ENCODE peak calls at places on chromosomes 13 and 19, in five cellular contexts. One of them, this sample, is unnamed.

GRCh38 chr13:77893066-77893465 is 25.6 kb downstream of the EDNRB start:
- ATAC-seq in upper lobe of left lung: no peak
- ATAC-seq in body of pancreas: no peak
- ATAC-seq in A549: no peak
- ATAC-seq in heart left ventricle: no peak
- ATAC-seq in this sample: no peak

GRCh38 chr19:50679177-50680125 is 30.2 kb downstream of the C19orf81 start:
- ATAC-seq in body of pancreas: peak
- ATAC-seq in A549: peak
- ATAC-seq in upper lobe of left lung: peak
- ATAC-seq in heart left ventricle: peak
- ATAC-seq in this sample: peak

GRCh38 chr19:19170053-19170945 is at the start of gene MEF2B:
- ATAC-seq in A549: peak
- ATAC-seq in body of pancreas: peak
- ATAC-seq in upper lobe of left lung: peak
- ATAC-seq in heart left ventricle: peak
- ATAC-seq in this sample: peak

GRCh38 chr13:89701913-89702312 is 1645.6 kb upstream of the MIR17HG start:
- ATAC-seq in heart left ventricle: no peak
- ATAC-seq in upper lobe of left lung: no peak
- ATAC-seq in A549: no peak
- ATAC-seq in body of pancreas: no peak
- ATAC-seq in this sample: no peak

GRCh38 chr19:4660181-4660791 is 9.9 kb downstream of the MYDGF start:
- ATAC-seq in upper lobe of left lung: peak
- ATAC-seq in body of pancreas: no peak
- ATAC-seq in A549: peak
- ATAC-seq in heart left ventricle: peak
- ATAC-seq in this sample: no peak

GRCh38 chr13:24660023-24660806 is 20.0 kb upstream of the ATP12A start:
- ATAC-seq in A549: no peak
- ATAC-seq in upper lobe of left lung: no peak
- ATAC-seq in heart left ventricle: no peak
- ATAC-seq in body of pancreas: no peak
- ATAC-seq in this sample: no peak

GRCh38 chr13:49253310-49253709 is 5.6 kb downstream of the CDADC1 start:
- ATAC-seq in A549: no peak
- ATAC-seq in upper lobe of left lung: no peak
- ATAC-seq in heart left ventricle: no peak
- ATAC-seq in body of pancreas: no peak
- ATAC-seq in this sample: no peak

GRCh38 chr13:92158335-92158734 is 759.9 kb downstream of the GPC5 start:
- ATAC-seq in upper lobe of left lung: peak
- ATAC-seq in heart left ventricle: no peak
- ATAC-seq in body of pancreas: no peak
- ATAC-seq in A549: no peak
- ATAC-seq in this sample: no peak

GRCh38 chr19:41249707-41250423 is 14.3 kb upstream of the HNRNPUL1 start:
- ATAC-seq in heart left ventricle: no peak
- ATAC-seq in upper lobe of left lung: no peak
- ATAC-seq in body of pancreas: no peak
- ATAC-seq in A549: peak
- ATAC-seq in this sample: no peak

GRCh38 chr13:63044617-63045016 is 1629.0 kb upstream of the PCDH20 start:
- ATAC-seq in upper lobe of left lung: peak
- ATAC-seq in heart left ventricle: no peak
- ATAC-seq in body of pancreas: peak
- ATAC-seq in A549: no peak
- ATAC-seq in this sample: no peak

GRCh38 chr19:42378225-42378929 is 11.7 kb downstream of the CNFN start:
- ATAC-seq in heart left ventricle: no peak
- ATAC-seq in A549: peak
- ATAC-seq in upper lobe of left lung: no peak
- ATAC-seq in body of pancreas: no peak
- ATAC-seq in this sample: no peak

GRCh38 chr19:41273076-41273475 is 8.9 kb downstream of the HNRNPUL1 start:
- ATAC-seq in heart left ventricle: no peak
- ATAC-seq in A549: peak
- ATAC-seq in body of pancreas: no peak
- ATAC-seq in upper lobe of left lung: no peak
- ATAC-seq in this sample: no peak

GRCh38 chr13:48295271-48295670 is 8.3 kb upstream of the RB1 start:
- ATAC-seq in body of pancreas: no peak
- ATAC-seq in A549: no peak
- ATAC-seq in heart left ventricle: no peak
- ATAC-seq in upper lobe of left lung: no peak
- ATAC-seq in this sample: no peak

DNA sequence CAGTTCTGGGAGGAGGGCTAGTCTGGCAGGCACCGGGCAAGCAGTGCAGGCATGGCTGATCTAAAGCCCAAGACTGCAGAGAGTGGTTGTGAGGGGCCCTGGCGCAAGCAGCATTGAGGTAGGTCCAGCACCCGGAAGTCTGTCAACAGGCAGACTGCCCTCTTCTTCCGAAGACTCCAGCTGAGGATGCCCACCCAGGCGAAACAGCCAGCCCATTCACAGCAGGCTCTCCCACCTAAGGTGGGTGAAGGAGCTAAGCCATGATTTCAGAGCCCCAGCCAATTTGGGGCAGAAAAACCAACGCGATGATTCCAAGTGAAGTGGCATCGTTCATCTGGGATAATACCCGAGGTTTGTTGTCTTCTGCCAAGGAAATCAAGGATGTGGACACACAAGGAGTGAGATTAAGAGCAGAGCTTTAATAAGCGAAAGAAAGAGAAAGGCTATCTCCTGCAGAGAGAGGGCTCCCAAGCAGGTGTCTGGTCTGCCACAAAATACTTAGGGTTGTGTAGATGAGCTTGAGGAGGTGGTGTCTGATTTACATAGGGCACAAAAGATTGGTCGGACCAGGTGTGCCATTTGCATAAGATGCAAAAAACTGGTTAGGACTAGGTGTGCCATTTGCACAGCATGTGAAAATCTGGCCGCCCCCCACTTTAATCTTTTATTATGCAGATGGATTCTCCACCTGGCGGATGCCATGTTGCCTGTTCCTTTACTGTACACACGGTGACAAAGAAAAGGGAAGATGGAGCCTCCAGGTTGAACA is 22.6 kb downstream of the FAM124A start:
- ATAC-seq in A549: no peak
- ATAC-seq in heart left ventricle: no peak
- ATAC-seq in body of pancreas: no peak
- ATAC-seq in upper lobe of left lung: no peak
- ATAC-seq in this sample: no peak
- TF ChIP-seq POLR2A in A549: no peak
- TF ChIP-seq POLR2A in heart left ventricle: no peak
- TF ChIP-seq POLR2A in body of pancreas: no peak
- TF ChIP-seq POLR2A in upper lobe of left lung: no peak
- TF ChIP-seq POLR2A in this sample: no peak

GRCh38 chr13:41193919-41194824 is at the start of gene KBTBD7:
- ATAC-seq in A549: peak
- ATAC-seq in upper lobe of left lung: peak
- ATAC-seq in heart left ventricle: peak
- ATAC-seq in body of pancreas: peak
- ATAC-seq in this sample: peak
- TF ChIP-seq POLR2A in A549: peak
- TF ChIP-seq POLR2A in upper lobe of left lung: peak
- TF ChIP-seq POLR2A in heart left ventricle: peak
- TF ChIP-seq POLR2A in body of pancreas: peak
- TF ChIP-seq POLR2A in this sample: peak

DNA sequence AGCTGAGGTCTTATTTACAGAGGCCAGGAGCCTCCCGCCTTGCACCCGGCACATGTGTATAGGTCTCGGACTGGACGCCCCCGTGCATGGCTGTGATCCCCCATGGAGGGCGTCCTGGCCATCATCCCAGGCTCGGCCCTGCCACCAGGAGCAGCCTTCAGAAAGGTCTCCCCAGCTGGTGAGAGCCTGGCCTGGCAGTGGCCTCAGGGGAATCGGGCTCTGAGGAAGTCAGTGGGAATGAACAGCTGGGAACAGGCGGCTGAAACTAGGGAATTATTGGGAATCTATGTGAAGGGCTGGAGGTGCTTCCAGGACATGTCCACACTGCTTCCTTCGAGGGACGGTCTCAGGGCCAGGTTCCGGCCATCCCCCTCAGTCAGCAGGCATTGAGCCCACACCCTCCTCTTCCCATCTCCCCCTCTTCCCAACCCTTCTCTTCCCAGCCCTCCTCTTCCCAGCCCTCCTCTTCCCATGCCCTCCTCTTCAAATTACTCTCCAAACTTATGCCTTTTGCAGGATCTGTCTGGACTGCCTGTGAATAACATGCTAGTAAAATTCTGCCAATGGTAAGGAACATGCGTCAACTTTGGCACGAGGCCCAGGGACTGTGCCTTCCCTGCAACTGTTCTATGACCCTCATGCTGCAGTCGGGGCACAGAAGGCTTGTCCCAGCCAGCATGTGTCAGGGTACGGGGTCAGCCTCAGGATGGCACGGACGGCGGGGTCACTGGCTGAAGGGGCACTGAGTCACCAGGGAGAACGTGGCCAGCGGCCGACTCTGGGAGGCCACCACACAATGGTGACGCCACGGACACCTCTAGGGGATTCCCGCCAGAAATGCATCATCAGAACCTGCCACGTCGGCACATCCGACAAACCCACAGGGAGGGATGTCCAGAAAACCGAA is 24.2 kb upstream of the C13orf46 start:
- ATAC-seq in heart left ventricle: peak
- ATAC-seq in upper lobe of left lung: peak
- ATAC-seq in A549: no peak
- ATAC-seq in body of pancreas: peak
- ATAC-seq in this sample: peak
- TF ChIP-seq POLR2A in heart left ventricle: no peak
- TF ChIP-seq POLR2A in upper lobe of left lung: no peak
- TF ChIP-seq POLR2A in A549: no peak
- TF ChIP-seq POLR2A in body of pancreas: no peak
- TF ChIP-seq POLR2A in this sample: no peak

DNA sequence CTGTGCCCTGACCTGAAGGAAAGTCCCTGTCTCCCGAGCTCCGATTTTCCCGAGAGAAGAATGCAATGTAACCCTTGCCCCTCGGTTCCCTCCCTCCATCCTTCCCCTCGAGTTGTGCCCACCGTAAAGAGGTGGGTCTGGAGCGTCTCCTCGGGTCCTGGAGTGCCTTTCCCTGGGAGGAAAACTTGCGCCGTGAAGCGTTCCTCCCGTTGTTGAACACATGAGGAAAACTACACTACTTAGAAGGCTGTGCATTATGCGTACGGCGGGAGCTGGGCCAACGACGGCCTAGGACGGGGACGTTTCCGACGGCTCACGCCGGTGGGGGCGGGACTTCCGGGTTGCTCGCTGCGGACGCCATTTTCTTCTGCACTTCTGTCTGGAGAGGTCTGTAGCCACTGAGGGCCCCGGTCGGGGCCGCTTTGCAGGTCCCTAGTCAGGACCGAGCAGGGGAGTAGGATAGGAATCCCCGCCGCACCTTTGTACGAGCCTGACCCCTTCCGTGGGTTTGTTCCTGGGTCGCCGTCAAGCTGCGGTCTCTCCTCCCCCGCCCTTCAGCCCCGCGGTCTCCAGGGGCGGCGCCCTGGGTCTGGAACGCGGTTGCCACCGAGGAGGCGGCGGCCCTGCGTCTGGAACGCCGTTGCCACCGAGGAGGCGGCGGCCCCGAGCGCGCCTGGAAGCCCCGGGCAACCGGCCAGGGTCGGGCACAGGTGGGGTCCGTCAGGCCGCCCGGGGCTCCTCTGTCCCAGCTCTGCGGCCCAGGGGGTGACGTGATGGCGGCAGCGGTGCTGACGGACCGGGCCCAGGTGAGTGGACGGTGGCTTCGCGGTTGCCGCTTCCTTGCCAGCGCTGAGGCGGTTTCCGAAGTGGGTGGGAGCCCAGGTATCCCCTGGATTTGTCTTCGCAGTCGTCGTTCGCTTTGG is at the start of gene ZNF264:
- ATAC-seq in A549: peak
- ATAC-seq in upper lobe of left lung: peak
- ATAC-seq in heart left ventricle: peak
- ATAC-seq in body of pancreas: peak
- ATAC-seq in this sample: peak
- TF ChIP-seq POLR2A in A549: no peak
- TF ChIP-seq POLR2A in upper lobe of left lung: no peak
- TF ChIP-seq POLR2A in heart left ventricle: peak
- TF ChIP-seq POLR2A in body of pancreas: peak
- TF ChIP-seq POLR2A in this sample: peak